ENCODE peak calls at places on chromosomes 16 and 17, in six cellular contexts. One of them, this sample, is unnamed.

GRCh38 chr16:57892041-57892440 is 78.9 kb downstream of the CNGB1 start:
- DNase-seq in iPS DF 6.9: no peak
- DNase-seq in neural progenitor cell: no peak
- DNase-seq in GM23338: no peak
- DNase-seq in right atrium auricular region: no peak
- DNase-seq in trophoblast cell: no peak
- DNase-seq in this sample: no peak

GRCh38 chr17:63697341-63698286 is 2.3 kb downstream of the LIMD2 start:
- DNase-seq in iPS DF 6.9: no peak
- DNase-seq in GM23338: peak; percentile 75
- DNase-seq in trophoblast cell: no peak
- DNase-seq in neural progenitor cell: peak; percentile 28
- DNase-seq in right atrium auricular region: no peak
- DNase-seq in this sample: no peak

GRCh38 chr17:69434164-69434579 is 19.7 kb downstream of the MAP2K6 start:
- DNase-seq in right atrium auricular region: no peak
- DNase-seq in iPS DF 6.9: no peak
- DNase-seq in GM23338: no peak
- DNase-seq in neural progenitor cell: no peak
- DNase-seq in trophoblast cell: no peak
- DNase-seq in this sample: no peak

GRCh38 chr17:41278176-41278955 is 2.9 kb downstream of the KRTAP9-7 start:
- DNase-seq in trophoblast cell: no peak
- DNase-seq in neural progenitor cell: no peak
- DNase-seq in GM23338: no peak
- DNase-seq in iPS DF 6.9: no peak
- DNase-seq in right atrium auricular region: no peak
- DNase-seq in this sample: no peak

GRCh38 chr16:5058476-5058875 is 7.3 kb downstream of the C16orf89 start:
- DNase-seq in trophoblast cell: no peak
- DNase-seq in right atrium auricular region: no peak
- DNase-seq in GM23338: peak; percentile 96
- DNase-seq in neural progenitor cell: peak; percentile 87
- DNase-seq in iPS DF 6.9: peak; percentile 85
- DNase-seq in this sample: no peak

GRCh38 chr17:19714542-19715411 is 1.6 kb downstream of the SLC47A2 start:
- DNase-seq in neural progenitor cell: no peak
- DNase-seq in right atrium auricular region: no peak
- DNase-seq in trophoblast cell: no peak
- DNase-seq in GM23338: no peak
- DNase-seq in iPS DF 6.9: no peak
- DNase-seq in this sample: no peak

GRCh38 chr17:17484451-17484899 is 7.7 kb downstream of the MED9 start:
- DNase-seq in neural progenitor cell: no peak
- DNase-seq in trophoblast cell: no peak
- DNase-seq in iPS DF 6.9: no peak
- DNase-seq in right atrium auricular region: no peak
- DNase-seq in GM23338: no peak
- DNase-seq in this sample: no peak

GRCh38 chr16:27378871-27379580 is 22.9 kb upstream of the IL21R start:
- DNase-seq in right atrium auricular region: no peak
- DNase-seq in iPS DF 6.9: no peak
- DNase-seq in trophoblast cell: no peak
- DNase-seq in neural progenitor cell: no peak
- DNase-seq in GM23338: no peak
- DNase-seq in this sample: no peak

GRCh38 chr17:50181155-50181554 is 15.3 kb downstream of the SGCA start:
- DNase-seq in GM23338: no peak
- DNase-seq in trophoblast cell: no peak
- DNase-seq in neural progenitor cell: no peak
- DNase-seq in right atrium auricular region: no peak
- DNase-seq in iPS DF 6.9: no peak
- DNase-seq in this sample: no peak

GRCh38 chr17:27354491-27355081 is 60.7 kb downstream of the WSB1 start:
- DNase-seq in iPS DF 6.9: no peak
- DNase-seq in neural progenitor cell: no peak
- DNase-seq in right atrium auricular region: no peak
- DNase-seq in trophoblast cell: peak; percentile 94
- DNase-seq in GM23338: no peak
- DNase-seq in this sample: no peak

GRCh38 chr17:82497483-82498405 is 21.8 kb upstream of the FOXK2 start:
- DNase-seq in neural progenitor cell: peak; percentile 76
- DNase-seq in iPS DF 6.9: no peak
- DNase-seq in GM23338: peak; percentile 59
- DNase-seq in trophoblast cell: peak; percentile 85
- DNase-seq in right atrium auricular region: no peak
- DNase-seq in this sample: no peak

GRCh38 chr17:3888343-3889171 is 4.3 kb downstream of the CAMKK1 start:
- DNase-seq in trophoblast cell: no peak
- DNase-seq in iPS DF 6.9: no peak
- DNase-seq in right atrium auricular region: peak; percentile 88
- DNase-seq in GM23338: peak; percentile 87
- DNase-seq in neural progenitor cell: peak; percentile 68
- DNase-seq in this sample: peak; percentile 71

GRCh38 chr17:75697651-75698291 is 23.5 kb upstream of the ITGB4 start:
- DNase-seq in trophoblast cell: no peak
- DNase-seq in neural progenitor cell: no peak
- DNase-seq in right atrium auricular region: no peak
- DNase-seq in iPS DF 6.9: no peak
- DNase-seq in GM23338: no peak
- DNase-seq in this sample: no peak

GRCh38 chr16:53779186-53779585 is 75.2 kb downstream of the FTO start:
- DNase-seq in iPS DF 6.9: no peak
- DNase-seq in neural progenitor cell: no peak
- DNase-seq in GM23338: no peak
- DNase-seq in trophoblast cell: no peak
- DNase-seq in right atrium auricular region: no peak
- DNase-seq in this sample: no peak
- H3K4me1 ChIP-seq in iPS DF 6.9: no peaks in the 10 kb centered on the region
- H3K4me1 ChIP-seq in neural progenitor cell: peaks cover 34% of the 10 kb centered on the region
- H3K4me1 ChIP-seq in GM23338: peaks cover 34% of the 10 kb centered on the region
- H3K4me1 ChIP-seq in trophoblast cell: peaks cover 9% of the 10 kb centered on the region
- H3K4me1 ChIP-seq in right atrium auricular region: no peaks in the 10 kb centered on the region
- H3K4me1 ChIP-seq in this sample: peaks cover 14% of the 10 kb centered on the region

DNA sequence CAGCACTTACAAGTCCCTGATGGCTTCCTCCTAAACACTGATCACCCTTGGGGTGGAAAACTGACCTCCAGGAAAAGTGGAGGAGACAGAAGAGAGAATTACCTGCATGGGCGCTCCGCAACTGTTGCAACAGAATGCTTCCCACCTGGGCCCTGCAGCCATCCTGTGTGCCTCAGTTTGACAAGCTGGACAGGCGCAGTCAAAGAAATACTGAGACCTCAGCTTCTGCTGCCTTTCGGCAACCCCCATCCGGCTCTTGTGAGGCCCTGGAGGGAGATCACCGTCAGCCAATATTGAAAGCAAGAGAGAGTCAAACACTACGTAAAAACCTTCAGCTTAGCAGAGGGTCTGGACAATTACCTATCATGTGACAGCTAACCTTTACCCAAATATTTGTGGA is 24.8 kb downstream of the SERPINF1 start:
- DNase-seq in right atrium auricular region: no peak
- DNase-seq in GM23338: no peak
- DNase-seq in iPS DF 6.9: no peak
- DNase-seq in trophoblast cell: no peak
- DNase-seq in neural progenitor cell: no peak
- DNase-seq in this sample: no peak
- H3K4me1 ChIP-seq in right atrium auricular region: no peaks in the 10 kb centered on the region
- H3K4me1 ChIP-seq in GM23338: no peaks in the 10 kb centered on the region
- H3K4me1 ChIP-seq in iPS DF 6.9: no peaks in the 10 kb centered on the region
- H3K4me1 ChIP-seq in trophoblast cell: peaks cover 9% of the 10 kb centered on the region
- H3K4me1 ChIP-seq in neural progenitor cell: no peaks in the 10 kb centered on the region
- H3K4me1 ChIP-seq in this sample: peaks cover 41% of the 10 kb centered on the region

GRCh38 chr16:81633147-81633619 is 145.9 kb upstream of the PLCG2 start:
- DNase-seq in neural progenitor cell: peak; percentile 46
- DNase-seq in iPS DF 6.9: no peak
- DNase-seq in right atrium auricular region: no peak
- DNase-seq in GM23338: peak; percentile 76
- DNase-seq in trophoblast cell: no peak
- DNase-seq in this sample: no peak

GRCh38 chr16:81633680-81634379 is 145.3 kb upstream of the PLCG2 start:
- DNase-seq in trophoblast cell: no peak
- DNase-seq in neural progenitor cell: no peak
- DNase-seq in iPS DF 6.9: no peak
- DNase-seq in right atrium auricular region: no peak
- DNase-seq in GM23338: no peak
- DNase-seq in this sample: no peak

GRCh38 chr16:81636298-81636960 is 142.7 kb upstream of the PLCG2 start:
- DNase-seq in iPS DF 6.9: no peak
- DNase-seq in right atrium auricular region: no peak
- DNase-seq in neural progenitor cell: no peak
- DNase-seq in trophoblast cell: no peak
- DNase-seq in GM23338: no peak
- DNase-seq in this sample: no peak

GRCh38 chr16:81635336-81635947 is 143.6 kb upstream of the PLCG2 start:
- DNase-seq in right atrium auricular region: no peak
- DNase-seq in neural progenitor cell: no peak
- DNase-seq in GM23338: no peak
- DNase-seq in iPS DF 6.9: no peak
- DNase-seq in trophoblast cell: no peak
- DNase-seq in this sample: no peak

GRCh38 chr16:81634380-81635121 is 144.5 kb upstream of the PLCG2 start:
- DNase-seq in trophoblast cell: no peak
- DNase-seq in iPS DF 6.9: no peak
- DNase-seq in right atrium auricular region: no peak
- DNase-seq in neural progenitor cell: peak; percentile 81
- DNase-seq in GM23338: peak; percentile 48
- DNase-seq in this sample: no peak
- H3K4me1 ChIP-seq in trophoblast cell: peaks cover 30% of the 10 kb centered on the region
- H3K4me1 ChIP-seq in iPS DF 6.9: peaks cover 7% of the 10 kb centered on the region
- H3K4me1 ChIP-seq in right atrium auricular region: no peaks in the 10 kb centered on the region
- H3K4me1 ChIP-seq in neural progenitor cell: peaks cover 88% of the 10 kb centered on the region
- H3K4me1 ChIP-seq in GM23338: peaks cover 29% of the 10 kb centered on the region
- H3K4me1 ChIP-seq in this sample: peaks cover 8% of the 10 kb centered on the region

GRCh38 chr16:88460496-88461169 is 7.6 kb downstream of the ZFPM1 start:
- DNase-seq in neural progenitor cell: no peak
- DNase-seq in GM23338: no peak
- DNase-seq in iPS DF 6.9: no peak
- DNase-seq in trophoblast cell: no peak
- DNase-seq in right atrium auricular region: no peak
- DNase-seq in this sample: no peak

GRCh38 chr16:88458039-88458772 is 5.1 kb downstream of the ZFPM1 start:
- DNase-seq in right atrium auricular region: no peak
- DNase-seq in iPS DF 6.9: no peak
- DNase-seq in trophoblast cell: no peak
- DNase-seq in neural progenitor cell: no peak
- DNase-seq in GM23338: no peak
- DNase-seq in this sample: no peak

GRCh38 chr16:88456356-88457292 is 3.5 kb downstream of the ZFPM1 start:
- DNase-seq in right atrium auricular region: no peak
- DNase-seq in trophoblast cell: no peak
- DNase-seq in neural progenitor cell: no peak
- DNase-seq in GM23338: no peak
- DNase-seq in iPS DF 6.9: no peak
- DNase-seq in this sample: no peak

GRCh38 chr16:88459366-88460055 is 6.4 kb downstream of the ZFPM1 start:
- DNase-seq in GM23338: no peak
- DNase-seq in right atrium auricular region: no peak
- DNase-seq in trophoblast cell: no peak
- DNase-seq in iPS DF 6.9: no peak
- DNase-seq in neural progenitor cell: no peak
- DNase-seq in this sample: no peak

GRCh38 chr16:88458773-88459235 is 5.7 kb downstream of the ZFPM1 start:
- DNase-seq in neural progenitor cell: no peak
- DNase-seq in trophoblast cell: no peak
- DNase-seq in right atrium auricular region: no peak
- DNase-seq in GM23338: no peak
- DNase-seq in iPS DF 6.9: no peak
- DNase-seq in this sample: no peak
- H3K4me1 ChIP-seq in neural progenitor cell: peaks cover 29% of the 10 kb centered on the region
- H3K4me1 ChIP-seq in trophoblast cell: peaks cover 16% of the 10 kb centered on the region
- H3K4me1 ChIP-seq in right atrium auricular region: no peaks in the 10 kb centered on the region
- H3K4me1 ChIP-seq in GM23338: peaks cover 21% of the 10 kb centered on the region
- H3K4me1 ChIP-seq in iPS DF 6.9: peaks cover 11% of the 10 kb centered on the region
- H3K4me1 ChIP-seq in this sample: peaks cover 23% of the 10 kb centered on the region

DNA sequence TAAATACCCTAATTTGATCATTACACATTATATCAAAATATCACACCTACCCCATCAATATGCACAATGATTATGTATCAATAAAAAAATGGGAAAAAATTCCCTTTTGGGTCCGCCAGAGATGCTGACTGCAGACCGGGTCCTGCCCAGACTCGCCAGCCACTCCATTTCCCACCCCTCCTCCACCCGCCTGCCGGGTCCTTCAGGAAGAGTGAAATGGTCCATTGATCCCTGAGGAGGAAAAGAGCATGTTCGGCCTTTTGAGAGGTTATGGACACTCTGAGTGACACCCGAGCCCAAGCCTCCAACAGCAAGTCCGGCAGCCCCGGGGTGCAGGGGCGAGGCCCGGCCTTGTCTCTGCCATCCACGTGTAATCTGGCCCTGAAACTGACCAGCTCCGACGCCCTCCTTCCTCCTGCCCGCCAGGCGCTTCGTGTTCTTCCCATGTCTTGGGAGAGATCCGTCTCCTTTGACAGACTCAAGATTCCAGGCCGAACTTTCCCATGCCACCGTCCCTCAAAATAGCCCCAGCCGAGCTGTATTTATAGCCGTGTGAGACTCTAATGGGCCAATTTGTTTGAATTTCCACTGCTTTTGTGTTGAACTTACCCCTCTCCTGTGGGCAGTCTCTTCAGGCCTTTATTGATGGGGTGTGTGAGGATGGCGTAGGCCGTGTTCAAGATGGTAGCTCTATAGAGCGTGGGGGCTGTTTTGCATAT is 124.1 kb upstream of the ZFHX3 start:
- DNase-seq in GM23338: no peak
- DNase-seq in right atrium auricular region: no peak
- DNase-seq in trophoblast cell: no peak
- DNase-seq in iPS DF 6.9: no peak
- DNase-seq in neural progenitor cell: no peak
- DNase-seq in this sample: no peak
- H3K4me1 ChIP-seq in GM23338: peaks cover 27% of the 10 kb centered on the region
- H3K4me1 ChIP-seq in right atrium auricular region: no peaks in the 10 kb centered on the region
- H3K4me1 ChIP-seq in trophoblast cell: peaks cover 12% of the 10 kb centered on the region
- H3K4me1 ChIP-seq in iPS DF 6.9: peaks cover 10% of the 10 kb centered on the region
- H3K4me1 ChIP-seq in neural progenitor cell: peaks cover 19% of the 10 kb centered on the region
- H3K4me1 ChIP-seq in this sample: peaks cover 44% of the 10 kb centered on the region

GRCh38 chr17:58005031-58005727 is 1.9 kb downstream of the SRSF1 start:
- DNase-seq in iPS DF 6.9: no peak
- DNase-seq in GM23338: no peak
- DNase-seq in right atrium auricular region: no peak
- DNase-seq in trophoblast cell: no peak
- DNase-seq in neural progenitor cell: no peak
- DNase-seq in this sample: no peak
- H3K4me1 ChIP-seq in iPS DF 6.9: no peaks in the 10 kb centered on the region
- H3K4me1 ChIP-seq in GM23338: peaks cover 18% of the 10 kb centered on the region
- H3K4me1 ChIP-seq in right atrium auricular region: no peaks in the 10 kb centered on the region
- H3K4me1 ChIP-seq in trophoblast cell: peaks cover 2% of the 10 kb centered on the region
- H3K4me1 ChIP-seq in neural progenitor cell: peaks cover 33% of the 10 kb centered on the region
- H3K4me1 ChIP-seq in this sample: peaks cover 21% of the 10 kb centered on the region